ENCODE peak calls at places on chromosomes 5 and 9, in five cellular contexts. One of them, this sample, is unnamed.

GRCh38 chr5:72378636-72379289 is 58.6 kb downstream of the PTCD2 start:
- DNase-seq in SK-N-SH: peak; percentile 21
- DNase-seq in suprapubic skin: no peak
- DNase-seq in mucosa of descending colon: no peak
- DNase-seq in cardiac muscle cell: peak; percentile 90
- DNase-seq in this sample: peak; percentile 70

GRCh38 chr9:123834218-123834906 is 95.6 kb downstream of the DENND1A start:
- DNase-seq in SK-N-SH: no peak
- DNase-seq in suprapubic skin: no peak
- DNase-seq in mucosa of descending colon: no peak
- DNase-seq in cardiac muscle cell: peak; percentile 46
- DNase-seq in this sample: no peak

GRCh38 chr9:135589596-135590485 is 28.3 kb downstream of the PAEP start:
- DNase-seq in SK-N-SH: no peak
- DNase-seq in suprapubic skin: no peak
- DNase-seq in mucosa of descending colon: no peak
- DNase-seq in cardiac muscle cell: no peak
- DNase-seq in this sample: no peak

GRCh38 chr5:55313870-55314617 is 6.3 kb downstream of the MTREX start:
- DNase-seq in SK-N-SH: no peak
- DNase-seq in suprapubic skin: no peak
- DNase-seq in mucosa of descending colon: no peak
- DNase-seq in cardiac muscle cell: no peak
- DNase-seq in this sample: no peak

GRCh38 chr5:178416919-178417318 is 173.3 kb downstream of the COL23A1 start:
- DNase-seq in SK-N-SH: peak; percentile 31
- DNase-seq in suprapubic skin: peak; percentile 18
- DNase-seq in mucosa of descending colon: no peak
- DNase-seq in cardiac muscle cell: peak; percentile 53
- DNase-seq in this sample: peak; percentile 0

GRCh38 chr5:136364307-136364706 is 1.0 kb downstream of the TRPC7 start:
- DNase-seq in SK-N-SH: peak; percentile 30
- DNase-seq in suprapubic skin: no peak
- DNase-seq in mucosa of descending colon: no peak
- DNase-seq in cardiac muscle cell: no peak
- DNase-seq in this sample: no peak

GRCh38 chr9:655875-656274 is 185.6 kb upstream of the DMRT1 start:
- DNase-seq in SK-N-SH: no peak
- DNase-seq in suprapubic skin: no peak
- DNase-seq in mucosa of descending colon: no peak
- DNase-seq in cardiac muscle cell: peak; percentile 84
- DNase-seq in this sample: no peak

GRCh38 chr5:120366047-120366446 is 98.1 kb upstream of the PRR16 start:
- DNase-seq in SK-N-SH: no peak
- DNase-seq in suprapubic skin: no peak
- DNase-seq in mucosa of descending colon: no peak
- DNase-seq in cardiac muscle cell: peak; percentile 36
- DNase-seq in this sample: peak; percentile 31

GRCh38 chr5:179340465-179340864 is 4.8 kb downstream of the ADAMTS2 start:
- DNase-seq in SK-N-SH: no peak
- DNase-seq in suprapubic skin: no peak
- DNase-seq in mucosa of descending colon: no peak
- DNase-seq in cardiac muscle cell: no peak
- DNase-seq in this sample: no peak

GRCh38 chr9:84266087-84266561 is 74.4 kb downstream of the SLC28A3 start:
- DNase-seq in SK-N-SH: no peak
- DNase-seq in suprapubic skin: no peak
- DNase-seq in mucosa of descending colon: peak; percentile 19
- DNase-seq in cardiac muscle cell: no peak
- DNase-seq in this sample: no peak

GRCh38 chr9:78578016-78578555 is 281.2 kb downstream of the PSAT1 start:
- DNase-seq in SK-N-SH: no peak
- DNase-seq in suprapubic skin: no peak
- DNase-seq in mucosa of descending colon: peak; percentile 7
- DNase-seq in cardiac muscle cell: no peak
- DNase-seq in this sample: no peak

GRCh38 chr9:91180240-91180929 is 181.3 kb downstream of the AUH start:
- DNase-seq in SK-N-SH: no peak
- DNase-seq in suprapubic skin: peak; percentile 71
- DNase-seq in mucosa of descending colon: no peak
- DNase-seq in cardiac muscle cell: no peak
- DNase-seq in this sample: no peak

GRCh38 chr9:94096819-94097577 is 12.7 kb downstream of the PTPDC1 start:
- DNase-seq in SK-N-SH: no peak
- DNase-seq in suprapubic skin: no peak
- DNase-seq in mucosa of descending colon: no peak
- DNase-seq in cardiac muscle cell: no peak
- DNase-seq in this sample: no peak

GRCh38 chr5:140362875-140363630 is 3.1 kb downstream of the SLC4A9 start:
- DNase-seq in SK-N-SH: peak; percentile 85
- DNase-seq in suprapubic skin: peak; percentile 88
- DNase-seq in mucosa of descending colon: peak; percentile 91
- DNase-seq in cardiac muscle cell: peak; percentile 76
- DNase-seq in this sample: no peak

GRCh38 chr5:132327278-132327959 is 33.2 kb downstream of the SLC22A4 start:
- DNase-seq in SK-N-SH: peak; percentile 33
- DNase-seq in suprapubic skin: no peak
- DNase-seq in mucosa of descending colon: no peak
- DNase-seq in cardiac muscle cell: peak; percentile 72
- DNase-seq in this sample: no peak

GRCh38 chr5:145162641-145163040 is 672.5 kb downstream of the PRELID2 start:
- DNase-seq in SK-N-SH: no peak
- DNase-seq in suprapubic skin: no peak
- DNase-seq in mucosa of descending colon: no peak
- DNase-seq in cardiac muscle cell: no peak
- DNase-seq in this sample: no peak

GRCh38 chr5:56637321-56637920 is 177.9 kb upstream of the MAP3K1 start:
- DNase-seq in SK-N-SH: peak; percentile 24
- DNase-seq in suprapubic skin: no peak
- DNase-seq in mucosa of descending colon: no peak
- DNase-seq in cardiac muscle cell: peak; percentile 36
- DNase-seq in this sample: no peak

GRCh38 chr5:139710370-139711066 is 62.4 kb downstream of the CXXC5 start:
- DNase-seq in SK-N-SH: peak; percentile 83
- DNase-seq in suprapubic skin: no peak
- DNase-seq in mucosa of descending colon: peak; percentile 41
- DNase-seq in cardiac muscle cell: peak; percentile 77
- DNase-seq in this sample: no peak

GRCh38 chr5:142888469-142889085 is 118.4 kb downstream of the ARHGAP26 start:
- DNase-seq in SK-N-SH: peak; percentile 70
- DNase-seq in suprapubic skin: no peak
- DNase-seq in mucosa of descending colon: no peak
- DNase-seq in cardiac muscle cell: peak; percentile 77
- DNase-seq in this sample: no peak

DNA sequence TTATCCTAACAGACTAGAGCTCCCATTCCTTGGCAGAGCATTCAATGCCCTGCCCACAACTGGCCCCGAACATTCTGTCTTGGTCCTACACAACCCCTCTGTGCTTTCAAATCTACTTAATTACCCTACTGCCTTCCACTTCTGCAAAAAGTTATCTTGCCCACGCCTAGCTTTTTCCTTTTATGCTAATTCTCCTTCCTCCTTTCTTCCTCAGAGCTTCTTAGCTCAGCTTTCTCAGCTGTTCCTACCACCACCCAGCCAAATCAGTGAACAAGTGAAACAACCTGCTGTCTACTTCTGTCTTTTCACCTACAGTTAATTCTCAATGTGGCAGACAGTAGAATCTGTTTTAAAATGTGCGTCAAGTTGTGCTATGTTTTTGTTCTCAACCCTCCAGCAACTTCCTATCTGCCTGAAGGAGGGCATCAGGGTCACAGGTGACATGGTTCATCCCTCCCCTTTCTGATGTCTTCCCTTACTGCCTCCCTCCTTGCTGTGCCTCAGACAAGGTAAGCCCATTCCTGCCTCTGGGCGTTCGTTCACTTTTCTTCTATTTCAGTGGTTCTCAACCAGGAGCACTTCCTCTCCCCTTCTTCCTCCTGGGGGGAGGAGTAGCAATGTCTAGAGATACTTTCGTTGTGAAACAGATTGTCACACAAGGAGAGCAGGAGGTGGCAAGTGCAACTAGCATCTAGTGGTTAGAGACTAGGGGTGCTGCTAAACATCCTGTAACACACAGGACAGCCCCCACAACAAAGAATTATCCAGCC is 1.3 kb upstream of the REEP5 start:
- DNase-seq in SK-N-SH: no peak
- DNase-seq in suprapubic skin: no peak
- DNase-seq in mucosa of descending colon: peak; percentile 25
- DNase-seq in cardiac muscle cell: no peak
- DNase-seq in this sample: no peak
- H3K4me3 ChIP-seq in SK-N-SH: no peak overlapping the region
- H3K4me3 ChIP-seq in suprapubic skin: peak overlapping the region; percentile 100
- H3K4me3 ChIP-seq in mucosa of descending colon: no peak overlapping the region
- H3K4me3 ChIP-seq in cardiac muscle cell: no peak overlapping the region
- H3K4me3 ChIP-seq in this sample: no peak overlapping the region

DNA sequence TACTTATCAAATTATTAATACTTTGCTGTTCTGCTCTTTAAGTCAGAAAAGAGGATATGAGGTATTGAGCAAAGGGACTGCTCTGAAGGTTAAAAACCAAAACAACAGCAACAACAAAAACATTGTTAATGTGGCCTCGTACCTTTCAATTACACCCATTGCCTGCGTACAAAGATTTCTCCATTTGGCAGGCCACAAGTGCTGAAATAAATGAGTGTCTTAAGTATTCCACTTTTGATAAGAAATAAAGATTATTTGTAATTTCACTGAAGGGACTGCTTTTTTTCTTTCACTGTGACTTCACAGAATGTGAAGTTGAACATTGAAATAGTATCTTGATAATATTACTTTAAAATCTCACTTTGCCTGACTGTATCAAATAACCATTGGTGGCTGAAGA is 163.2 kb upstream of the MRPS30 start:
- DNase-seq in SK-N-SH: no peak
- DNase-seq in suprapubic skin: no peak
- DNase-seq in mucosa of descending colon: no peak
- DNase-seq in cardiac muscle cell: no peak
- DNase-seq in this sample: no peak
- H3K4me3 ChIP-seq in SK-N-SH: no peak overlapping the region
- H3K4me3 ChIP-seq in suprapubic skin: no peak overlapping the region
- H3K4me3 ChIP-seq in mucosa of descending colon: no peak overlapping the region
- H3K4me3 ChIP-seq in cardiac muscle cell: no peak overlapping the region
- H3K4me3 ChIP-seq in this sample: no peak overlapping the region

DNA sequence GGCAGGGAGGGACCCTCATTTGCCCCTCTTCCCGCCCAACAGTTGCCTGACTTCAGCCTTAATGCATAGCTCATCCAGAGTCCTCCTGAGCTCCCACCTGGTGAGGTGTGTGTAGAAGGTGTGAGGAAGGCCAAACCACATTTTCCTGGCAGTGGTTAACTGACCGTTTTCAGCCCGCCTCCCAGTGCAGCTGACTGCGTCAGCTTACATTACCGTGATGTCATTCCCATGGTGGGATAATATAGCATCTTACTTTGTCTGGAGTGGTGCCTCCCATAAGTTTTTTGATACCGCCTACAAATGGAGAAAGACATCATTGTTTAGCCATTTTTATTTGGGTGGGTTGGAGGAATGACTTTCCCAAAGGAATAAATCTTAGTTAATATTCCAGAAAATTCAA is 151.9 kb downstream of the C9orf152 start:
- DNase-seq in SK-N-SH: no peak
- DNase-seq in suprapubic skin: no peak
- DNase-seq in mucosa of descending colon: no peak
- DNase-seq in cardiac muscle cell: no peak
- DNase-seq in this sample: no peak
- H3K4me3 ChIP-seq in SK-N-SH: no peak overlapping the region
- H3K4me3 ChIP-seq in suprapubic skin: no peak overlapping the region
- H3K4me3 ChIP-seq in mucosa of descending colon: no peak overlapping the region
- H3K4me3 ChIP-seq in cardiac muscle cell: no peak overlapping the region
- H3K4me3 ChIP-seq in this sample: no peak overlapping the region

DNA sequence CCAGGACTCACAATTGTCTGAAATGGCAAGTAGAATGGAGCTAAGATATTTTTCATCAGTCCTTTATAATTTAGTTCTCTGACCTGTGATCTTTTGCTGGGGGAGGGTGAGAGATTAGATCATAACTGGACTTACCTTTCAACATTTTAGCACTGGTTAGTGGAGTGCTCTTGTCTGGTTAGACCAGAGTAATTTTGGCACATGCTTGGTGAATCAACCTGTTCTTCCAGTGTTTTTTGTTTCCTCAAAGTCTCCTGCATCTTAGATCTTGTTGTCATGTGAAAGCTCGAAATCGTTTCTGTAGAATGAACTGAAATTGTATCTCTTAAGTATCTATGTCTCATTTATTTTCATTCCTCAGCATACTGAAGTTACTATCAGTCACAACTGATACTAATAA is 122.4 kb downstream of the TLE4 start:
- DNase-seq in SK-N-SH: no peak
- DNase-seq in suprapubic skin: no peak
- DNase-seq in mucosa of descending colon: no peak
- DNase-seq in cardiac muscle cell: no peak
- DNase-seq in this sample: no peak
- H3K4me3 ChIP-seq in SK-N-SH: no peak overlapping the region
- H3K4me3 ChIP-seq in suprapubic skin: no peak overlapping the region
- H3K4me3 ChIP-seq in mucosa of descending colon: no peak overlapping the region
- H3K4me3 ChIP-seq in cardiac muscle cell: no peak overlapping the region
- H3K4me3 ChIP-seq in this sample: no peak overlapping the region

DNA sequence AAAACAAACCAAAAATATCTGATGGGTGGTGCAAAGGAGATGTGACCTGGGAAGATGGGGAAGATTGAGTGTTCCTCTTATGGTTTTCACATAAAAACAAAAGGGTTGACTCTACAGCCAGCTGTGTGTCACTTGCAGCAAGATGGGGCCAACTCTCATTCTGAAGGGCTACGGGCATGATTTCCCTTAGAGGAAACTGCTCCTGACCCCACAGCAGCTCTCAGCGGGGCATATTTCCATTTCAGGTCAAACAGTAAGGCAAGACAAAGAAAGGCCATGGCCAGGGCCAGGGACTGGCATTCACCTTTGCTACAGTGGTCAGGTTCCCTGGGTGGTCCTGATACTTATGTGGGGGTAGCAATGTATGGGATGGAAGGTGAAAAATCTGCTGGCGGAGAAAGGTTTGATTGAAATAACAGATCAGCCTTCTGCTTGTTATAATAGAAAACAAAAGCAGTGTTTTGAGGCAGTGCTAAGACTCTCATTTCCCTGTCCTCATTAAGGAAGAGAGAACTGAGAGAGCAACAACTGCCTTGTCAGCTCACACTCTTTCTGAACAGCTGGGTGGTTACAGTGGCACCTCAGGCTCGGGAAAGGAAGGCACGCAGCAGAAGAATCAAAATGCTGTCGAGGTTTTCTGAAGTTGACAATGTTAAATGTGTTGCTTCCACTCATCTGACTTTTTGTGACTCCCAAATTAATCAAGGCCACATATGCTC is 120.7 kb upstream of the PCA3 start:
- DNase-seq in SK-N-SH: no peak
- DNase-seq in suprapubic skin: no peak
- DNase-seq in mucosa of descending colon: no peak
- DNase-seq in cardiac muscle cell: no peak
- DNase-seq in this sample: no peak
- H3K4me3 ChIP-seq in SK-N-SH: no peak overlapping the region
- H3K4me3 ChIP-seq in suprapubic skin: no peak overlapping the region
- H3K4me3 ChIP-seq in mucosa of descending colon: no peak overlapping the region
- H3K4me3 ChIP-seq in cardiac muscle cell: no peak overlapping the region
- H3K4me3 ChIP-seq in this sample: no peak overlapping the region

GRCh38 chr5:6737043-6737941 is 24.1 kb downstream of the TENT4A start:
- DNase-seq in SK-N-SH: no peak
- DNase-seq in suprapubic skin: no peak
- DNase-seq in mucosa of descending colon: no peak
- DNase-seq in cardiac muscle cell: no peak
- DNase-seq in this sample: no peak
- H3K4me3 ChIP-seq in SK-N-SH: no peak overlapping the region
- H3K4me3 ChIP-seq in suprapubic skin: no peak overlapping the region
- H3K4me3 ChIP-seq in mucosa of descending colon: no peak overlapping the region
- H3K4me3 ChIP-seq in cardiac muscle cell: no peak overlapping the region
- H3K4me3 ChIP-seq in this sample: no peak overlapping the region